ENCODE peak calls at places on chromosomes 11 and 22, in nine cellular contexts. K is pancreas; F is left cardiac atrium; Q is CD4-positive, CD25-positive, alpha-beta regulatory T cell; T is IMR-90; U is HCT116; Y is aorta; Z is HepG2; I is Right ventricle myocardium superior. R is an unnamed sample.
A peak's percentile ranks its signal among the peaks of the same experiment; 100 is the strongest.

GRCh38 chr11:33957304-33957917 is 65.5 kb upstream of the LMO2 start:
- ATAC-seq in I (no peak), Y (no peak), U (no peak), Q (no peak), K (no peak), Z (no peak), F (no peak), T (no peak), R (no peak)

GRCh38 chr11:16959528-16960100 is 54.6 kb downstream of the PLEKHA7 start:
- ATAC-seq in Z (no peak), Y (no peak), Q (no peak), T (no peak), U (no peak), I (no peak), F (no peak), K (no peak), R (no peak)

GRCh38 chr11:103844327-103845215 is 191.9 kb upstream of the DDI1 start:
- ATAC-seq in K (no peak), Y (no peak), Q (no peak), T (no peak), I (no peak), U (no peak), Z (no peak), F (no peak), R (no peak)

GRCh38 chr22:26894766-26895485 is 237.5 kb downstream of the MIAT start:
- ATAC-seq in F (no peak), Z (peak; percentile 64), T (peak; percentile 98), Q (no peak), I (no peak), U (peak; percentile 42), K (peak; percentile 93), Y (peak; percentile 68), R (peak; percentile 70)

GRCh38 chr22:46090051-46090591 is 60.2 kb upstream of the PPARA start:
- ATAC-seq in K (peak; percentile 45), F (no peak), Y (no peak), I (peak; percentile 2), Q (no peak), U (no peak), Z (no peak), T (no peak), R (peak; percentile 1)

GRCh38 chr22:25153961-25154685 is 45.5 kb upstream of the CRYBB3 start:
- ATAC-seq in U (peak; percentile 76), F (peak; percentile 94), Z (peak; percentile 92), I (peak; percentile 93), Y (peak; percentile 83), Q (no peak), T (peak; percentile 40), K (peak; percentile 78), R (peak; percentile 96)

GRCh38 chr22:50699754-50700386 is 27.2 kb downstream of the SHANK3 start:
- ATAC-seq in K (no peak), F (no peak), U (no peak), Q (no peak), I (no peak), Y (no peak), Z (peak; percentile 69), T (no peak), R (no peak)

GRCh38 chr11:133343951-133344350 is 188.3 kb downstream of the OPCML start:
- ATAC-seq in T (no peak), I (no peak), U (no peak), Q (no peak), K (no peak), Z (no peak), F (no peak), Y (no peak), R (peak; percentile 94)

GRCh38 chr11:85656777-85657176 is 8.2 kb downstream of the CREBZF start:
- ATAC-seq in F (no peak), Z (no peak), I (no peak), T (no peak), Y (no peak), Q (no peak), U (no peak), K (no peak), R (no peak)

GRCh38 chr11:11284481-11284880 is 68.6 kb downstream of the CSNK2A3 start:
- ATAC-seq in Q (no peak), F (no peak), U (no peak), Y (no peak), I (no peak), K (peak; percentile 56), T (no peak), Z (no peak), R (no peak)

GRCh38 chr11:101508370-101508769 is 75.4 kb downstream of the TRPC6 start:
- ATAC-seq in T (no peak), F (no peak), K (no peak), U (no peak), Z (no peak), Y (no peak), I (no peak), Q (no peak), R (no peak)

GRCh38 chr11:79045018-79045787 is 395.6 kb downstream of the TENM4 start:
- ATAC-seq in Q (no peak), T (no peak), I (no peak), F (no peak), Z (peak; percentile 46), U (no peak), K (peak; percentile 66), Y (no peak), R (no peak)

GRCh38 chr22:21025266-21025665 is 7.1 kb downstream of the SLC7A4 start:
- ATAC-seq in Y (no peak), I (no peak), T (no peak), U (no peak), Z (no peak), F (no peak), K (no peak), Q (peak; percentile 41), R (peak; percentile 45)

GRCh38 chr22:44755418-44755817 is 3.0 kb downstream of the ARHGAP8 start:
- ATAC-seq in U (no peak), Z (no peak), Q (no peak), Y (no peak), T (no peak), I (no peak), K (no peak), F (no peak), R (no peak)

GRCh38 chr11:70556884-70557741 is 158.8 kb downstream of the CTTN start:
- ATAC-seq in Y (no peak), Z (no peak), T (peak; percentile 59), I (no peak), F (no peak), K (no peak), U (peak; percentile 94), Q (no peak), R (peak; percentile 37)

GRCh38 chr22:30414525-30415047 is 11.0 kb upstream of the MTFP1 start:
- ATAC-seq in Y (no peak), Q (peak; percentile 17), I (no peak), Z (no peak), U (no peak), T (no peak), K (no peak), F (no peak), R (no peak)

GRCh38 chr11:32006799-32007388 is 84.0 kb upstream of the RCN1 start:
- ATAC-seq in U (peak; percentile 93), F (peak; percentile 44), I (peak; percentile 51), Q (no peak), Z (peak; percentile 70), Y (no peak), T (peak; percentile 85), K (no peak), R (no peak)

GRCh38 chr11:2933376-2934056 is 4.3 kb upstream of the PHLDA2 start:
- ATAC-seq in F (peak; percentile 40), Q (peak; percentile 60), K (no peak), Z (no peak), I (peak; percentile 48), T (peak; percentile 36), Y (peak; percentile 69), U (peak; percentile 58), R (peak; percentile 81)

R was measured in esophagus mucosa.